ENCODE peak calls at places on chromosomes 13 and 19, in eight cellular contexts. One of them, this sample, is unnamed.

GRCh38 chr19:1871630-1872029 is 8.3 kb upstream of the KLF16 start:
- DNase-seq in heart right ventricle: no peak
- DNase-seq in pancreas: no peak
- DNase-seq in neural progenitor cell: no peak
- DNase-seq in transverse colon: no peak
- DNase-seq in kidney: no peak
- DNase-seq in breast epithelium: no peak
- DNase-seq in K562: no peak
- DNase-seq in this sample: no peak

GRCh38 chr19:4539697-4540581 is at the start of gene LRG1:
- DNase-seq in K562: peak
- DNase-seq in neural progenitor cell: no peak
- DNase-seq in breast epithelium: peak
- DNase-seq in pancreas: peak
- DNase-seq in heart right ventricle: no peak
- DNase-seq in transverse colon: peak
- DNase-seq in kidney: peak
- DNase-seq in this sample: no peak

GRCh38 chr19:55146078-55146647 is 2.8 kb downstream of the TNNT1 start:
- DNase-seq in K562: peak
- DNase-seq in transverse colon: no peak
- DNase-seq in neural progenitor cell: peak
- DNase-seq in pancreas: no peak
- DNase-seq in heart right ventricle: no peak
- DNase-seq in breast epithelium: no peak
- DNase-seq in kidney: no peak
- DNase-seq in this sample: no peak

GRCh38 chr19:55156202-55157063 is 1.1 kb downstream of the TNNI3 start:
- DNase-seq in breast epithelium: no peak
- DNase-seq in K562: peak
- DNase-seq in transverse colon: peak
- DNase-seq in heart right ventricle: peak
- DNase-seq in pancreas: peak
- DNase-seq in kidney: peak
- DNase-seq in neural progenitor cell: peak
- DNase-seq in this sample: no peak

GRCh38 chr13:77674802-77675201 is 22.7 kb upstream of the SLAIN1 start:
- DNase-seq in kidney: no peak
- DNase-seq in heart right ventricle: no peak
- DNase-seq in neural progenitor cell: peak
- DNase-seq in pancreas: no peak
- DNase-seq in transverse colon: no peak
- DNase-seq in K562: no peak
- DNase-seq in breast epithelium: no peak
- DNase-seq in this sample: no peak

GRCh38 chr13:50527612-50528509 is 315.6 kb downstream of the DLEU7 start:
- DNase-seq in neural progenitor cell: no peak
- DNase-seq in kidney: no peak
- DNase-seq in pancreas: no peak
- DNase-seq in K562: no peak
- DNase-seq in breast epithelium: no peak
- DNase-seq in heart right ventricle: no peak
- DNase-seq in transverse colon: no peak
- DNase-seq in this sample: no peak

GRCh38 chr19:4390862-4391693 is 9.3 kb downstream of the SH3GL1 start:
- DNase-seq in K562: no peak
- DNase-seq in heart right ventricle: no peak
- DNase-seq in breast epithelium: no peak
- DNase-seq in pancreas: no peak
- DNase-seq in kidney: no peak
- DNase-seq in transverse colon: no peak
- DNase-seq in neural progenitor cell: no peak
- DNase-seq in this sample: no peak

GRCh38 chr19:6325614-6326013 is 7.8 kb downstream of the ACER1 start:
- DNase-seq in breast epithelium: no peak
- DNase-seq in kidney: no peak
- DNase-seq in neural progenitor cell: no peak
- DNase-seq in pancreas: no peak
- DNase-seq in heart right ventricle: no peak
- DNase-seq in transverse colon: no peak
- DNase-seq in K562: no peak
- DNase-seq in this sample: no peak

GRCh38 chr13:51322826-51323225 is 16.7 kb upstream of the SERPINE3 start:
- DNase-seq in heart right ventricle: no peak
- DNase-seq in kidney: no peak
- DNase-seq in K562: no peak
- DNase-seq in transverse colon: no peak
- DNase-seq in pancreas: no peak
- DNase-seq in breast epithelium: no peak
- DNase-seq in neural progenitor cell: no peak
- DNase-seq in this sample: no peak

GRCh38 chr13:81686877-81687276 is 1346.0 kb upstream of the SPRY2 start:
- DNase-seq in pancreas: no peak
- DNase-seq in breast epithelium: no peak
- DNase-seq in neural progenitor cell: no peak
- DNase-seq in heart right ventricle: no peak
- DNase-seq in K562: no peak
- DNase-seq in transverse colon: no peak
- DNase-seq in kidney: no peak
- DNase-seq in this sample: no peak

GRCh38 chr19:36688058-36688457 is 646 bp downstream of the ZNF567 start:
- DNase-seq in kidney: no peak
- DNase-seq in neural progenitor cell: no peak
- DNase-seq in pancreas: no peak
- DNase-seq in transverse colon: no peak
- DNase-seq in heart right ventricle: no peak
- DNase-seq in breast epithelium: no peak
- DNase-seq in K562: no peak
- DNase-seq in this sample: no peak

GRCh38 chr13:32107474-32107873 is 75.9 kb downstream of the FRY start:
- DNase-seq in neural progenitor cell: no peak
- DNase-seq in kidney: no peak
- DNase-seq in heart right ventricle: no peak
- DNase-seq in K562: no peak
- DNase-seq in breast epithelium: no peak
- DNase-seq in transverse colon: no peak
- DNase-seq in pancreas: no peak
- DNase-seq in this sample: no peak

GRCh38 chr19:11324748-11325389 is 14.6 kb downstream of the RAB3D start:
- DNase-seq in K562: no peak
- DNase-seq in neural progenitor cell: no peak
- DNase-seq in breast epithelium: no peak
- DNase-seq in kidney: no peak
- DNase-seq in pancreas: no peak
- DNase-seq in transverse colon: no peak
- DNase-seq in heart right ventricle: no peak
- DNase-seq in this sample: no peak

GRCh38 chr19:12656899-12657571 is 9.5 kb downstream of the MAN2B1 start:
- DNase-seq in transverse colon: no peak
- DNase-seq in heart right ventricle: no peak
- DNase-seq in K562: peak
- DNase-seq in breast epithelium: no peak
- DNase-seq in pancreas: peak
- DNase-seq in kidney: no peak
- DNase-seq in neural progenitor cell: no peak
- DNase-seq in this sample: no peak

GRCh38 chr13:103100795-103101194 is 34.6 kb upstream of the SLC10A2 start:
- DNase-seq in neural progenitor cell: no peak
- DNase-seq in K562: no peak
- DNase-seq in transverse colon: no peak
- DNase-seq in breast epithelium: no peak
- DNase-seq in kidney: no peak
- DNase-seq in heart right ventricle: no peak
- DNase-seq in pancreas: no peak
- DNase-seq in this sample: no peak

GRCh38 chr13:51804295-51805172 is 571 bp upstream of the DHRS12 start:
- DNase-seq in K562: no peak
- DNase-seq in neural progenitor cell: no peak
- DNase-seq in kidney: no peak
- DNase-seq in breast epithelium: peak
- DNase-seq in heart right ventricle: no peak
- DNase-seq in transverse colon: peak
- DNase-seq in pancreas: peak
- DNase-seq in this sample: peak

GRCh38 chr13:112840472-112841302 is 128.3 kb upstream of the MCF2L start:
- DNase-seq in transverse colon: no peak
- DNase-seq in breast epithelium: no peak
- DNase-seq in K562: no peak
- DNase-seq in neural progenitor cell: no peak
- DNase-seq in heart right ventricle: no peak
- DNase-seq in kidney: no peak
- DNase-seq in pancreas: no peak
- DNase-seq in this sample: no peak

GRCh38 chr19:50779504-50780457 is 9.5 kb downstream of the GPR32 start:
- DNase-seq in breast epithelium: no peak
- DNase-seq in neural progenitor cell: no peak
- DNase-seq in pancreas: no peak
- DNase-seq in kidney: no peak
- DNase-seq in K562: no peak
- DNase-seq in transverse colon: no peak
- DNase-seq in heart right ventricle: no peak
- DNase-seq in this sample: no peak

GRCh38 chr13:46051958-46052313 is 610 bp downstream of the ZC3H13 start:
- DNase-seq in pancreas: no peak
- DNase-seq in breast epithelium: no peak
- DNase-seq in neural progenitor cell: no peak
- DNase-seq in heart right ventricle: no peak
- DNase-seq in kidney: no peak
- DNase-seq in K562: peak
- DNase-seq in transverse colon: no peak
- DNase-seq in this sample: no peak

GRCh38 chr13:45393941-45394570 is 24.1 kb downstream of the SLC25A30 start:
- DNase-seq in kidney: no peak
- DNase-seq in neural progenitor cell: peak
- DNase-seq in pancreas: peak
- DNase-seq in K562: peak
- DNase-seq in transverse colon: peak
- DNase-seq in breast epithelium: peak
- DNase-seq in heart right ventricle: no peak
- DNase-seq in this sample: peak

GRCh38 chr19:16203256-16204004 is 5.7 kb downstream of the AP1M1 start:
- DNase-seq in pancreas: no peak
- DNase-seq in heart right ventricle: no peak
- DNase-seq in K562: no peak
- DNase-seq in kidney: no peak
- DNase-seq in transverse colon: no peak
- DNase-seq in neural progenitor cell: no peak
- DNase-seq in breast epithelium: no peak
- DNase-seq in this sample: no peak

GRCh38 chr19:294819-295686 is 3.9 kb upstream of the PLPP2 start:
- DNase-seq in heart right ventricle: no peak
- DNase-seq in breast epithelium: no peak
- DNase-seq in pancreas: no peak
- DNase-seq in transverse colon: peak
- DNase-seq in neural progenitor cell: peak
- DNase-seq in K562: peak
- DNase-seq in kidney: no peak
- DNase-seq in this sample: peak

GRCh38 chr13:79628463-79628862 is 147.5 kb downstream of the NDFIP2 start:
- DNase-seq in kidney: no peak
- DNase-seq in transverse colon: no peak
- DNase-seq in breast epithelium: no peak
- DNase-seq in pancreas: no peak
- DNase-seq in heart right ventricle: no peak
- DNase-seq in K562: no peak
- DNase-seq in neural progenitor cell: no peak
- DNase-seq in this sample: no peak

GRCh38 chr19:45876411-45877197 is 9.3 kb downstream of the IRF2BP1 start:
- DNase-seq in K562: peak
- DNase-seq in pancreas: peak
- DNase-seq in breast epithelium: peak
- DNase-seq in heart right ventricle: peak
- DNase-seq in neural progenitor cell: peak
- DNase-seq in kidney: peak
- DNase-seq in transverse colon: peak
- DNase-seq in this sample: no peak
- H3K27ac ChIP-seq in K562: peak
- H3K27ac ChIP-seq in pancreas: peak
- H3K27ac ChIP-seq in breast epithelium: peak
- H3K27ac ChIP-seq in heart right ventricle: peak
- H3K27ac ChIP-seq in neural progenitor cell: no peak
- H3K27ac ChIP-seq in kidney: peak
- H3K27ac ChIP-seq in transverse colon: peak
- H3K27ac ChIP-seq in this sample: no peak

DNA sequence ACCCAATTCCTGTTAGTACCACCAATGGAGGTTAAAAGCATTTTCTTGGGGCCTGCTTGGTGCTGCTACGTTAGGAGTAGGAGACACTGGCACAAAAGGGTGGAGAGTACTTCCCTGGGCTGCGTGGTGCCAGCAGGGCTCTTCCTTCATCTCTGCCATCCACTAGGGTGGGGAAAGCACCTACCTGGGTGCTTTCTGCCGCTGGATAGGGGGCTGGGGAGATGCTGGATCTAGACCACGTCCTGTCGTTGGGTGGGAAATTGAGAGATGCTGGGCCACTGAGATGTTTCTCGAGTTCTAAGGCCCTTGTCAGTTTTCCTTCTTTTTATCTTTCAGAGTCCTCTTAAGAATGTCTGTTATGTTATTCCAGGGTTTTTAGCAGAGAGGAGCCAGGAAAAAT is 6.7 kb upstream of the FCGBP start:
- DNase-seq in heart right ventricle: no peak
- DNase-seq in transverse colon: no peak
- DNase-seq in neural progenitor cell: no peak
- DNase-seq in kidney: no peak
- DNase-seq in K562: no peak
- DNase-seq in breast epithelium: no peak
- DNase-seq in pancreas: no peak
- DNase-seq in this sample: no peak
- H3K27ac ChIP-seq in heart right ventricle: no peak
- H3K27ac ChIP-seq in transverse colon: peak
- H3K27ac ChIP-seq in neural progenitor cell: no peak
- H3K27ac ChIP-seq in kidney: no peak
- H3K27ac ChIP-seq in K562: no peak
- H3K27ac ChIP-seq in breast epithelium: no peak
- H3K27ac ChIP-seq in pancreas: no peak
- H3K27ac ChIP-seq in this sample: peak

DNA sequence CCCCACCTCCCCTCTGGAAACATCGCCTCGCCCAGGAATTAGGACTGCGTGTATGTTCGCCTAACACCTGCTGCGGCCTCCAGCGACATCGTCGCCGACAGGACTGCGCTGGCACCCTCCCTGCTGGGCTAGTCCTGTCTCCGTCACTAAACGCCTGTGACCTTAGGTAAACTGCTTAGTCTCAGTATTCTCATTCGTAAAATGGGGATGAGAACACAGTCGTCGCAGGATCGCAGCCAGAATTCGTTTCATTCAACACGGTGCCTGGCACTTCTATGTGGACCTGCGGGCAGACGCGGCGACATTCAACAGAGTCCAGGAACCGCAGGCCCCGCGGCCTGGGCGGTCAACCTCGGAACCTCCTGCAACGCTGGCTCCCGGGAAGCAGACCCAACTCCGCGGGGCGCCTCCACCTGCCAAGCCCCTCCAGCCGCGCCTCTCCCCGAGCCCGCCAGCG is 485 bp downstream of the CRYL1 start:
- DNase-seq in heart right ventricle: peak
- DNase-seq in kidney: no peak
- DNase-seq in pancreas: peak
- DNase-seq in breast epithelium: no peak
- DNase-seq in transverse colon: peak
- DNase-seq in K562: no peak
- DNase-seq in neural progenitor cell: peak
- DNase-seq in this sample: peak
- H3K27ac ChIP-seq in heart right ventricle: peak
- H3K27ac ChIP-seq in kidney: peak
- H3K27ac ChIP-seq in pancreas: peak
- H3K27ac ChIP-seq in breast epithelium: peak
- H3K27ac ChIP-seq in transverse colon: peak
- H3K27ac ChIP-seq in K562: peak
- H3K27ac ChIP-seq in neural progenitor cell: no peak
- H3K27ac ChIP-seq in this sample: peak

GRCh38 chr19:45133661-45134060 is 27.1 kb downstream of the NKPD1 start:
- DNase-seq in heart right ventricle: no peak
- DNase-seq in kidney: no peak
- DNase-seq in neural progenitor cell: no peak
- DNase-seq in transverse colon: no peak
- DNase-seq in K562: no peak
- DNase-seq in breast epithelium: no peak
- DNase-seq in pancreas: no peak
- DNase-seq in this sample: no peak
- H3K27ac ChIP-seq in heart right ventricle: no peak
- H3K27ac ChIP-seq in kidney: no peak
- H3K27ac ChIP-seq in neural progenitor cell: no peak
- H3K27ac ChIP-seq in transverse colon: no peak
- H3K27ac ChIP-seq in K562: no peak
- H3K27ac ChIP-seq in breast epithelium: no peak
- H3K27ac ChIP-seq in pancreas: no peak
- H3K27ac ChIP-seq in this sample: no peak

This sample was measured in substantia nigra.